ENCODE peak calls at places on chromosomes 3 and 15, in seven cellular contexts. F, I, O, B, C, P and Q are unnamed samples.

GRCh38 chr15:66878761-66879160 is 176.7 kb downstream of the SMAD6 start:
- ATAC-seq in P (no peak), I (no peak), F (no peak), O (no peak), C (peak), B (no peak), Q (no peak)

GRCh38 chr3:46692566-46692983 is 904 bp downstream of the ALS2CL start:
- ATAC-seq in F (no peak), C (peak), P (peak), O (peak), B (peak), I (no peak), Q (peak)

GRCh38 chr3:23601020-23601822 is 204.5 kb upstream of the UBE2E1 start:
- ATAC-seq in I (no peak), B (no peak), C (no peak), P (no peak), F (no peak), O (no peak), Q (no peak)

GRCh38 chr3:159263750-159264561 is 462.1 kb downstream of the MFSD1 start:
- ATAC-seq in B (peak), C (no peak), F (no peak), O (no peak), P (no peak), I (no peak), Q (no peak)

GRCh38 chr3:27311400-27311799 is 57.8 kb downstream of the NEK10 start:
- ATAC-seq in O (no peak), I (no peak), C (no peak), P (no peak), F (no peak), B (no peak), Q (no peak)

GRCh38 chr3:159635047-159635641 is 353.5 kb upstream of the IL12A start:
- ATAC-seq in F (no peak), P (no peak), C (no peak), I (no peak), B (peak), O (no peak), Q (no peak)

GRCh38 chr15:75646944-75647364 is 758 bp upstream of the SNX33 start:
- ATAC-seq in P (peak), F (peak), O (peak), C (peak), B (peak), I (peak), Q (peak)

GRCh38 chr15:72168131-72168825 is 29.3 kb downstream of the GRAMD2A start:
- ATAC-seq in I (peak), C (peak), B (no peak), P (no peak), F (no peak), O (no peak), Q (peak)

GRCh38 chr15:42577514-42578031 is 2.2 kb downstream of the STARD9 start:
- ATAC-seq in I (no peak), F (no peak), C (no peak), O (no peak), P (no peak), B (no peak), Q (no peak)

GRCh38 chr3:187041362-187042061 is 97.8 kb downstream of the RPL39L start:
- ATAC-seq in C (peak), P (peak), F (peak), I (peak), B (peak), O (peak), Q (peak)

GRCh38 chr3:144772372-144772771 is 800.7 kb downstream of the DIPK2A start:
- ATAC-seq in P (no peak), F (no peak), O (no peak), C (no peak), B (no peak), I (no peak), Q (no peak)

GRCh38 chr15:77192451-77192850 is 121.5 kb upstream of the TSPAN3 start:
- ATAC-seq in P (no peak), F (no peak), O (no peak), B (no peak), I (no peak), C (no peak), Q (no peak)

GRCh38 chr15:85149460-85150129 is 167.9 kb downstream of the PDE8A start:
- ATAC-seq in B (no peak), P (no peak), O (no peak), I (peak), F (no peak), C (no peak), Q (no peak)

GRCh38 chr15:72155021-72155621 is 36.9 kb downstream of the SENP8 start:
- ATAC-seq in F (no peak), C (peak), I (no peak), O (peak), P (peak), B (peak), Q (peak)

GRCh38 chr3:53382106-53382505 is 34.8 kb upstream of the DCP1A start:
- ATAC-seq in O (no peak), B (no peak), I (peak), F (no peak), C (no peak), P (no peak), Q (peak)

GRCh38 chr15:88419830-88420229 is 47.4 kb downstream of the MRPL46 start:
- ATAC-seq in P (no peak), C (no peak), O (no peak), B (no peak), F (no peak), I (peak), Q (no peak)

GRCh38 chr15:101228313-101228712 is 23.5 kb downstream of the CHSY1 start:
- ATAC-seq in P (no peak), F (no peak), B (no peak), C (no peak), I (no peak), O (no peak), Q (no peak)

GRCh38 chr3:69491980-69492379 is 106.1 kb upstream of the FRMD4B start:
- ATAC-seq in I (no peak), O (no peak), C (peak), P (no peak), F (no peak), B (no peak), Q (no peak)

GRCh38 chr15:74444106-74445062 is 10.6 kb upstream of the SEMA7A start:
- ATAC-seq in C (no peak), I (no peak), P (peak), F (no peak), B (peak), O (no peak), Q (no peak)

GRCh38 chr3:8491750-8492149 is 9.9 kb upstream of the LMCD1 start:
- ATAC-seq in I (no peak), P (no peak), B (no peak), C (peak), F (no peak), O (peak), Q (peak)

GRCh38 chr3:50392101-50392715 is 32.9 kb upstream of the TMEM115 start:
- ATAC-seq in B (no peak), F (no peak), I (no peak), O (no peak), C (peak), P (no peak), Q (no peak)